ENCODE peak calls at places on chromosomes 1 and 21, in four cellular contexts. One of them, this sample, is unnamed.

GRCh38 chr1:81699234-81699633 is 101.5 kb upstream of the ADGRL2 start:
- DNase-seq in adrenal gland: no peak
- DNase-seq in tibial nerve: no peak
- DNase-seq in right lobe of liver: no peak
- DNase-seq in this sample: no peak

GRCh38 chr1:212574732-212575131 is 33.8 kb upstream of the ATF3 start:
- DNase-seq in adrenal gland: no peak
- DNase-seq in tibial nerve: no peak
- DNase-seq in right lobe of liver: no peak
- DNase-seq in this sample: no peak

GRCh38 chr1:97006044-97006676 is 284.6 kb downstream of the PTBP2 start:
- DNase-seq in adrenal gland: no peak
- DNase-seq in tibial nerve: peak
- DNase-seq in right lobe of liver: no peak
- DNase-seq in this sample: no peak

GRCh38 chr1:25922064-25922632 is 15.9 kb upstream of the STMN1 start:
- DNase-seq in adrenal gland: no peak
- DNase-seq in tibial nerve: no peak
- DNase-seq in right lobe of liver: no peak
- DNase-seq in this sample: no peak

GRCh38 chr1:113109908-113110554 is 37.0 kb downstream of the LRIG2 start:
- DNase-seq in tibial nerve: no peak
- DNase-seq in right lobe of liver: no peak
- DNase-seq in adrenal gland: peak
- DNase-seq in this sample: no peak

GRCh38 chr1:8020032-8020431 is 6.1 kb downstream of the ERRFI1 start:
- DNase-seq in adrenal gland: no peak
- DNase-seq in tibial nerve: no peak
- DNase-seq in right lobe of liver: no peak
- DNase-seq in this sample: no peak

GRCh38 chr21:17602874-17603273 is 9.8 kb downstream of the BTG3 start:
- DNase-seq in adrenal gland: no peak
- DNase-seq in tibial nerve: no peak
- DNase-seq in right lobe of liver: no peak
- DNase-seq in this sample: no peak

GRCh38 chr1:10338611-10339010 is 60.3 kb upstream of the PGD start:
- DNase-seq in adrenal gland: no peak
- DNase-seq in right lobe of liver: no peak
- DNase-seq in tibial nerve: no peak
- DNase-seq in this sample: no peak

GRCh38 chr1:115240321-115240720 is 97.7 kb downstream of the NGF start:
- DNase-seq in adrenal gland: no peak
- DNase-seq in tibial nerve: no peak
- DNase-seq in right lobe of liver: no peak
- DNase-seq in this sample: no peak

GRCh38 chr1:30085814-30086770 is 637.3 kb downstream of the MATN1 start:
- DNase-seq in adrenal gland: no peak
- DNase-seq in tibial nerve: no peak
- DNase-seq in right lobe of liver: no peak
- DNase-seq in this sample: peak

GRCh38 chr1:222711319-222712252 is 705 bp downstream of the AIDA start:
- DNase-seq in tibial nerve: peak
- DNase-seq in right lobe of liver: peak
- DNase-seq in adrenal gland: peak
- DNase-seq in this sample: peak
- TF ChIP-seq POLR2A in tibial nerve: no peak
- TF ChIP-seq POLR2A in right lobe of liver: no peak
- TF ChIP-seq POLR2A in adrenal gland: peak
- TF ChIP-seq POLR2A in this sample: no peak

DNA sequence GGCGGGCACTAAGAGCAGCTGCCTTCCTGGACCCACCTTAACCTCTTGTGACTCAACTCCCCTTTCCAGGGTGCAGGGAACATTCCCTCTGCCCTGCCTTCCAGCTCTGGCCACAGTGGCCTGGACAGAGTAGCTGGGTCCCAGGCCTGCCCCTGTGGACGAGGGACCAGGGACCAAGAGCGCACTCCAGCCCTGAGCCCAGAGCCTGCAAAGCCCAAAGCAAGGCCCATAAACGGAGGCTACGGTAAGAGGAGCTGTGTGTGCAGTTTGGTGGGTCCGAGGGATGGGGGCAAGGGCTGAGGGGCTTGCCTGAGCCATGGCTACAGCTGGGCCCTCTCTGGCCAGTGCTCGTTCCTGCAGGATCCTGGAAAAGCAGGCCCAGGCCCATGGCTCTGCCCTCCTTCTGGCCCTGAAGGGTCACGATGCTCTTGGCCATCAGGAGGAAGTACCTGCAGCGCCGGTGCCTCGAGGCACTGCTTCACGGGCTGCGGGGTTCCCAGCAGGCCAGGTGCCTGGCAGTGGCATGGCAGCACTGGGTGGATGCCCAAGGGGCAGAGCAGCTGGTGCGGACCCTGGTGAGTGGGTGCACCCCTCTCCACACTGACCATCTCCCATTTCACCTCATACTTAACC is 17.8 kb downstream of the MTHFR start:
- DNase-seq in adrenal gland: no peak
- DNase-seq in right lobe of liver: no peak
- DNase-seq in tibial nerve: no peak
- DNase-seq in this sample: no peak
- TF ChIP-seq POLR2A in adrenal gland: no peak
- TF ChIP-seq POLR2A in right lobe of liver: no peak
- TF ChIP-seq POLR2A in tibial nerve: peak
- TF ChIP-seq POLR2A in this sample: no peak

GRCh38 chr1:160680399-160680798 is 31.2 kb downstream of the CD48 start:
- DNase-seq in adrenal gland: no peak
- DNase-seq in right lobe of liver: no peak
- DNase-seq in tibial nerve: no peak
- DNase-seq in this sample: no peak
- TF ChIP-seq POLR2A in adrenal gland: no peak
- TF ChIP-seq POLR2A in right lobe of liver: no peak
- TF ChIP-seq POLR2A in tibial nerve: no peak
- TF ChIP-seq POLR2A in this sample: no peak

GRCh38 chr1:16913866-16914662 is 7.7 kb upstream of the CROCC start:
- DNase-seq in tibial nerve: peak
- DNase-seq in right lobe of liver: peak
- DNase-seq in adrenal gland: peak
- DNase-seq in this sample: peak
- TF ChIP-seq POLR2A in tibial nerve: peak
- TF ChIP-seq POLR2A in right lobe of liver: peak
- TF ChIP-seq POLR2A in adrenal gland: peak
- TF ChIP-seq POLR2A in this sample: no peak

GRCh38 chr1:93848352-93848883 is 30.6 kb downstream of the DNTTIP2 start:
- DNase-seq in right lobe of liver: no peak
- DNase-seq in adrenal gland: no peak
- DNase-seq in tibial nerve: no peak
- DNase-seq in this sample: no peak

GRCh38 chr1:93845554-93846150 is 33.4 kb downstream of the DNTTIP2 start:
- DNase-seq in adrenal gland: peak
- DNase-seq in right lobe of liver: no peak
- DNase-seq in tibial nerve: no peak
- DNase-seq in this sample: no peak

GRCh38 chr1:93846151-93846928 is 32.7 kb downstream of the DNTTIP2 start:
- DNase-seq in tibial nerve: peak
- DNase-seq in adrenal gland: peak
- DNase-seq in right lobe of liver: peak
- DNase-seq in this sample: peak

GRCh38 chr1:93846929-93847810 is 31.8 kb downstream of the DNTTIP2 start:
- DNase-seq in tibial nerve: peak
- DNase-seq in adrenal gland: peak
- DNase-seq in right lobe of liver: peak
- DNase-seq in this sample: peak

DNA sequence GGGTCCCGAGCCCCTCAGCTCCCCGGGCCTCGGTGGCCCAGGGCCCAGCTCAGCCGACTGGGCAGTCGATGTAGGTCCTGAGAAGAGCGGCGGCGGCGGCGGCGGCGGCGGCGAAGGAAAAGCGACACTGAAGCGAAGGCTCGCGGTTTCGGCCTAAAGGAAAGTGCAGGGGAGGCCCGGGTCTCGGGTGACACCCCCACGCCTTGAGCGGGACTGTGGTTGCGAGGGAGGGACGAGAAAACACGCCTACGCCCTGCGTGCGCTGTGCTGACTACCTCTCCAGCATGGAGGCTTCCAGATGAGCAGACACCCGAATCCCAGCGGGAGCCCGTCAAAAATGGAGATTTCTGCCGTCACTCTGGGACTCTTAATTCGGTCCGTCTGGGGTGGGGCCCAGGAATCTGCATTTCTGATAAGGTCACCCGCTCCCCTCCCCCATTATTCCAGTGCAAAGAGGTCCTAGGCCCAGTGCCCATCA is 31.2 kb downstream of the DNTTIP2 start:
- DNase-seq in tibial nerve: peak
- DNase-seq in adrenal gland: peak
- DNase-seq in right lobe of liver: peak
- DNase-seq in this sample: peak
- TF ChIP-seq POLR2A in tibial nerve: no peak
- TF ChIP-seq POLR2A in adrenal gland: peak
- TF ChIP-seq POLR2A in right lobe of liver: peak
- TF ChIP-seq POLR2A in this sample: no peak

GRCh38 chr1:155208406-155208655 is 164 bp upstream of the MTX1 start:
- DNase-seq in adrenal gland: no peak
- DNase-seq in right lobe of liver: no peak
- DNase-seq in tibial nerve: no peak
- DNase-seq in this sample: no peak
- TF ChIP-seq POLR2A in adrenal gland: no peak
- TF ChIP-seq POLR2A in right lobe of liver: no peak
- TF ChIP-seq POLR2A in tibial nerve: no peak
- TF ChIP-seq POLR2A in this sample: peak

GRCh38 chr1:93338426-93338825 is 7.3 kb upstream of the DR1 start:
- DNase-seq in adrenal gland: no peak
- DNase-seq in tibial nerve: no peak
- DNase-seq in right lobe of liver: no peak
- DNase-seq in this sample: no peak
- TF ChIP-seq POLR2A in adrenal gland: no peak
- TF ChIP-seq POLR2A in tibial nerve: no peak
- TF ChIP-seq POLR2A in right lobe of liver: no peak
- TF ChIP-seq POLR2A in this sample: no peak

DNA sequence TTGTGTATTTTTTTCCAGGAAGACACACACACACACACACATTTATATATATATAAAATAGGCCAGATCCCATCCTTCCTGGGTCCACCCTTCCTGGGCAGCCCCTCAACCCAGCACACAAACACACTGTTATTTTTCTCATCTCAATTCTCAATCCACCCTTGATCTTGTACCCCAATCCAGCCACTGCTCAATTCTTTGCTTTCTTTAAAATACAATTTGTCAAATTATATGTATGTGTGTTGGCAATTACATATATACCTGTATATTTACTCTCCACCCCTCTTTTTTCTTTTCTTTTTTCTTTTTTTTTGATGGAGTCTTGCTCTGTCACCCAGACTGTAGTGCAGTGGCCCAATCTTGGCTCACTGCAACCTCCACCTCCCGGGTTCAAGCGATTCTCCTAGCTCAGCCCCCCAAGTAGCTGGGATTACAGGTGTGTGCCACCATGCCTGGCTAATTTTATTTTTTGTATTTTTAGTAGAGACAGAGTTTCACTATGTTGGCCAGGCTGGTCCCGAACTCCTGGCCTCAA is 88.3 kb downstream of the DHRS3 start:
- DNase-seq in adrenal gland: no peak
- DNase-seq in tibial nerve: no peak
- DNase-seq in right lobe of liver: no peak
- DNase-seq in this sample: no peak
- TF ChIP-seq POLR2A in adrenal gland: no peak
- TF ChIP-seq POLR2A in tibial nerve: no peak
- TF ChIP-seq POLR2A in right lobe of liver: no peak
- TF ChIP-seq POLR2A in this sample: no peak

GRCh38 chr1:234611153-234611798 is 1.3 kb upstream of the IRF2BP2 start:
- DNase-seq in tibial nerve: no peak
- DNase-seq in adrenal gland: no peak
- DNase-seq in right lobe of liver: no peak
- DNase-seq in this sample: no peak
- TF ChIP-seq POLR2A in tibial nerve: no peak
- TF ChIP-seq POLR2A in adrenal gland: no peak
- TF ChIP-seq POLR2A in right lobe of liver: peak
- TF ChIP-seq POLR2A in this sample: no peak

DNA sequence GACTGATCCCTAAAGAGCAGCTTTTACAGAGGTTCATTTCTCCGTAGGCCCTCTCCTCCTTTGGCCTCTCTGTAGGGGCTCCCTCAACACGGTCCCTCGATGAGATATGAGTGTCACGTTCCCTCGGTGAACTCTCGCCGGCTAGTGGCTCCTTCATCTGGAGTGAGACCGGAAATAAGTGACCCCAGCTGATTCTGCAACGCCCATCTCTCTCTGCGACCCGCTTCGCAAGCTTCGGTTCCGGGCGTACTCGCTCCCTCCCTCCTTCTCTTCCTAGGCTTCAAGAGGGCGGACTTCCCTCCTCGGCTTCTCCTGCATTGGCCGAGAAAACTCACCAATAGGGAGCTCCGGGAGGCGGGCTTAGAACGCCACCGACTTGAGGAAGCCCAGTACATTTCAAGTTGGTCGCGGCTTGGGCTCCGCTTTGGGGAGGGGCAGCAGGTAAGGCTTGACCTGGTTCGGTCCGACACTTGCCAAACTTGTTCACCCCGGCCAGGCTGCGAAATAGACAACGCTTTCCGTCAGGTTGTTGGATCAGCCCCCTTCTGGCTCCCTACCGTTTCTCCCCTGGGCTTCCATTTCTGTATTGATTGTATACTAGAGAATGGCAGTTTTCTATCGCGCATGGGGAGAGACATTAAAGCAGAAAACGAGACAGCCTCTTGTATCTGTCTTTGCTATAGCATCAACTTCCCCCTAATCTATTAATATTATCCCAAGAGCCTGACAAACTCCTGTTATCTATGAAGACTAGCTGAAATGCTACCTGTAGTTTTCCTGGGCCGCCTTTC is at the start of the genes ANKRD34A and POLR3GL:
- DNase-seq in tibial nerve: peak
- DNase-seq in adrenal gland: peak
- DNase-seq in right lobe of liver: peak
- DNase-seq in this sample: peak
- TF ChIP-seq POLR2A in tibial nerve: peak
- TF ChIP-seq POLR2A in adrenal gland: peak
- TF ChIP-seq POLR2A in right lobe of liver: peak
- TF ChIP-seq POLR2A in this sample: peak

This sample was measured in GM12892.